ENCODE peak calls at places on chromosome 1, in four cellular contexts. A is mesendoderm, Q is T-helper 1 cell, P is G401. H is an unnamed sample.

GRCh38 chr1:158185770-158186705 is 5.3 kb downstream of the CD1D start:
- DNase-seq in Q (no peak), A (peak; percentile 41), P (no peak), H (no peak)

GRCh38 chr1:22143065-22143514 is at the start of gene WNT4:
- DNase-seq in P (no peak), A (peak; percentile 69), Q (peak; percentile 34), H (peak; percentile 98)

GRCh38 chr1:233707153-233707905 is 93.4 kb downstream of the KCNK1 start:
- DNase-seq in P (peak; percentile 10), A (no peak), Q (no peak), H (no peak)

GRCh38 chr1:8519167-8519566 is 201.3 kb downstream of the SLC45A1 start:
- DNase-seq in Q (no peak), A (no peak), P (no peak), H (no peak)

GRCh38 chr1:240739139-240739538 is 127.2 kb upstream of the GREM2 start:
- DNase-seq in P (no peak), Q (no peak), A (no peak), H (no peak)

GRCh38 chr1:6638226-6638625 is 13.6 kb downstream of the THAP3 start:
- DNase-seq in P (peak; percentile 28), Q (no peak), A (no peak), H (peak; percentile 97)

GRCh38 chr1:159071970-159072582 is 4.5 kb downstream of the AIM2 start:
- DNase-seq in P (peak; percentile 62), A (peak; percentile 72), Q (no peak), H (peak; percentile 87)

GRCh38 chr1:20126806-20127440 is 7.6 kb upstream of the PLA2G2D start:
- DNase-seq in P (no peak), Q (no peak), A (no peak), H (peak; percentile 51)

GRCh38 chr1:115409097-115409852 is 71.2 kb upstream of the NGF start:
- DNase-seq in Q (no peak), A (no peak), P (no peak), H (no peak)

GRCh38 chr1:199089393-199090122 is 450.7 kb downstream of the PTPRC start:
- DNase-seq in Q (no peak), A (no peak), P (no peak), H (no peak)

GRCh38 chr1:38047603-38048146 is 1.1 kb upstream of the POU3F1 start:
- DNase-seq in Q (no peak), P (no peak), A (peak; percentile 76), H (peak; percentile 97)

GRCh38 chr1:7539772-7540175 is 231.3 kb upstream of the VAMP3 start:
- DNase-seq in P (peak; percentile 65), A (peak; percentile 95), Q (no peak), H (peak; percentile 35)

GRCh38 chr1:204295666-204296065 is 64.1 kb downstream of the PLEKHA6 start:
- DNase-seq in Q (no peak), P (no peak), A (no peak), H (no peak)

GRCh38 chr1:31669786-31670582 is 25.3 kb upstream of the PEF1 start:
- DNase-seq in A (peak; percentile 56), P (peak; percentile 89), Q (no peak), H (peak; percentile 85)

GRCh38 chr1:43533615-43534014 is 2.9 kb downstream of the PTPRF start:
- DNase-seq in A (no peak), Q (no peak), P (no peak), H (no peak)

H was measured in osteoblast.